ENCODE peak calls at places on chromosomes 4 and X, in seven cellular contexts. A, W, L, C, Z, I and T are unnamed samples.

GRCh38 chr4:159425749-159426376 is 323.0 kb downstream of the RAPGEF2 start:
- DNase-seq in L (no peak), C (no peak), Z (no peak), A (no peak), I (no peak), W (no peak), T (no peak)

GRCh38 chr4:150960818-150961217 is 54.3 kb downstream of the LRBA start:
- DNase-seq in I (no peak), C (peak; percentile 83), Z (peak; percentile 57), W (peak; percentile 23), A (peak; percentile 16), L (peak; percentile 41), T (no peak)

GRCh38 chrX:101206471-101206870 is 13.1 kb upstream of the DRP2 start:
- DNase-seq in L (peak; percentile 32), I (peak; percentile 13), C (peak; percentile 52), W (peak; percentile 24), A (peak; percentile 9), Z (no peak), T (no peak)

GRCh38 chr4:89800527-89801103 is 36.3 kb downstream of the SNCA start:
- DNase-seq in L (peak; percentile 62), I (no peak), C (no peak), A (peak; percentile 33), Z (no peak), W (no peak), T (peak; percentile 86)

GRCh38 chr4:76644831-76645485 is 209.9 kb downstream of the SHROOM3 start:
- DNase-seq in L (no peak), Z (no peak), C (no peak), A (no peak), I (no peak), W (no peak), T (no peak)

GRCh38 chr4:1033840-1034551 is 22.6 kb downstream of the FGFRL1 start:
- DNase-seq in A (no peak), Z (no peak), L (no peak), C (no peak), I (no peak), W (no peak), T (peak; percentile 66)

GRCh38 chrX:6226053-6226645 is 2.5 kb downstream of the NLGN4X start:
- DNase-seq in W (peak; percentile 22), Z (no peak), L (peak; percentile 15), I (no peak), A (peak; percentile 63), C (peak; percentile 73), T (no peak)

GRCh38 chr4:102631616-102632015 is 129.2 kb downstream of the MANBA start:
- DNase-seq in W (no peak), I (no peak), Z (no peak), L (no peak), C (no peak), A (no peak), T (no peak)

GRCh38 chr4:95798003-95798402 is 41.9 kb upstream of the PDHA2 start:
- DNase-seq in A (no peak), C (no peak), I (no peak), L (no peak), W (no peak), Z (no peak), T (no peak)

GRCh38 chrX:150161092-150161672 is 201.9 kb upstream of the MAMLD1 start:
- DNase-seq in C (no peak), L (no peak), W (no peak), Z (no peak), I (no peak), A (no peak), T (no peak)

GRCh38 chr4:53490965-53491622 is 100.2 kb downstream of the LNX1 start:
- DNase-seq in C (peak; percentile 79), A (peak; percentile 49), L (peak; percentile 69), W (peak; percentile 77), Z (no peak), I (peak; percentile 27), T (peak; percentile 82)

GRCh38 chr4:103306870-103307345 is 108.8 kb upstream of the CENPE start:
- DNase-seq in A (peak; percentile 5), W (peak; percentile 82), I (no peak), L (no peak), C (peak; percentile 34), Z (no peak), T (no peak)

GRCh38 chr4:142845293-142846070 is 619 bp downstream of the INPP4B start:
- DNase-seq in W (peak; percentile 28), A (peak; percentile 55), L (peak; percentile 19), I (no peak), C (peak; percentile 63), Z (no peak), T (no peak)

GRCh38 chrX:136525738-136526606 is 6.0 kb upstream of the VGLL1 start:
- DNase-seq in A (no peak), L (peak; percentile 59), Z (no peak), I (no peak), C (no peak), W (peak; percentile 59), T (peak; percentile 78)

GRCh38 chrX:154046262-154046771 is 26.6 kb upstream of the IRAK1 start:
- DNase-seq in Z (no peak), L (no peak), W (peak; percentile 67), A (peak; percentile 9), C (no peak), I (no peak), T (peak; percentile 86)

GRCh38 chr4:177441061-177441802 is 1.0 kb downstream of the AGA start:
- DNase-seq in Z (no peak), C (peak; percentile 50), I (no peak), W (peak; percentile 20), A (peak; percentile 11), L (peak; percentile 6), T (peak; percentile 26)

DNA sequence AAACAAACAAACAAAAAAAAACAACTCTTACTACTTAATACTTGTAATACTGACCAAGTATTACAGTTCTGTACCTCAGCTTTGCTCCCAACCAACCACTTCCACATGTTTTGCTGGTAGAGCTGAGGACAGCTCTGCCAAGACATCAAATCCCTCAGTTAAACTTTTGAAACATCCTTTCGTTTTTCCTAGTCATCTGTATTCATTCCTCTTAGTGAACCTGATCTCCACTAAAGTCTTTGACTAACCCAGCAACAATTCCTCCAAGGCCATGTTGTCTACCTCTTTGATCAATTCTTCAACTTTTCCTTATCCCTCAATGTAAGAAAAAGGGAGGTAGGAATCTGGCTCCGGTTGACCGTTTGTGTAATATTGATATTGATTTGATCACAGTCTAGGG is 247.5 kb downstream of the ARHGAP24 start:
- DNase-seq in A (no peak), I (no peak), C (no peak), L (no peak), Z (no peak), W (no peak), T (no peak)
- H3K4me2 ChIP-seq in A (no peak overlapping the region), I (no peak overlapping the region), C (no peak overlapping the region), L (no peak overlapping the region), Z (no peak overlapping the region), W (no peak overlapping the region), T (no peak overlapping the region)

DNA sequence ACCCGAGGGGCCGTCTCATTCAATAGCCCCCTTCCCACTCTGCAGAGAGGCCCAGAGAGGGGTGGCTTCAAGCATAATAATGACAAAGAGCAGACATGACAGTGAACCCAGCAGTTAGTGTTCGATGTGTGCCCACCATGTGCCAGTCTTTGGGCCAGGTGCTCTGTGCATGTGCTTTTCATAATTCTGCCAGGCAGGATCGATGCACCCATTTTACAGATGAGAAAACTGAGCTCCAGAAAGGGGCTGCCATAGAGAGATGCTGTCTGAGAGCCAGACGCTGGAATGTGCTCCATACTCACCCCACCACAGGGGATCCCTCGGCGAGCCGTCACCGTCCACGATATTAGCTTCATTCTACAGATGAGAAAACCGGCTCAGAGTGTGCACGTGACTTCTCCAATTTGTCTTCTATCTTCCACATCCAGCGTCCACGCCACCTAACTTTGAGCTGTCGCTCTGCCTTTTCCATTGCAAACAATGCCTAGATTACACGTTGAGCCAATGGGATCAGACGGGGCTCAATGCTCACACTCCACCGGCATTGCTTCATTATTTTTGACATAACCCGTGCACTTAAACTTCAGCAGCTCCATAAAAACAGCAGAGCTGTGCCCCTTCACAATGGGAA is 8.2 kb downstream of the ADRA2C start:
- DNase-seq in A (no peak), I (no peak), Z (no peak), C (no peak), L (no peak), W (no peak), T (no peak)
- TF ChIP-seq EZH2 in A (no peak), I (no peak), Z (no peak), C (no peak), L (no peak), W (no peak), T (no peak)

GRCh38 chrX:13996650-13997049 is 33.0 kb downstream of the GEMIN8 start:
- DNase-seq in I (no peak), C (no peak), Z (no peak), A (no peak), W (no peak), L (no peak), T (no peak)

GRCh38 chrX:13994681-13995080 is 35.0 kb downstream of the GEMIN8 start:
- DNase-seq in C (no peak), Z (no peak), A (no peak), L (peak; percentile 86), I (no peak), W (no peak), T (no peak)

GRCh38 chrX:13990126-13990525 is 39.6 kb downstream of the GEMIN8 start:
- DNase-seq in L (no peak), A (no peak), C (no peak), I (no peak), W (no peak), Z (no peak), T (no peak)

DNA sequence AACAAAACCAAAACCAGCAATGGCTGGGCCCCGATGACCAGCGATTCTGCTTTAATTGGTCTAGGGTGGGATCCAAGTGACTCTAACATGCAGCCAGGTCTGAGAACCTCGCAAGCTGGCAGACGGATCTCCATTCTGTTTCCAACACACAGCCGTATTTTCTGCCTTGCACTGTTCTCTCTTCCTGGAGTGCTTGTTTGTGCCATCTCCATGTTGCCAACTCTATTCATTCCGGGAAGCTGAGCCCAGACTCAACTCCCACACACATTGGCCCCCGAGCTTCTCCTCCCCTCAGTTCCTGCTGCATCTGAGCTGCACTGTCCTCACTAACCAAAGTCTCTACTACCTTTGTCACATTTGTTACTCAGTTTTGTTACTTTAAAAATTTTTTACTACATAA is 35.6 kb downstream of the GEMIN8 start:
- DNase-seq in L (no peak), W (no peak), Z (no peak), I (no peak), C (no peak), A (no peak), T (no peak)
- H3K4me2 ChIP-seq in L (peak overlapping the region; percentile 33), W (no peak overlapping the region), Z (no peak overlapping the region), I (no peak overlapping the region), C (no peak overlapping the region), A (no peak overlapping the region), T (no peak overlapping the region)

DNA sequence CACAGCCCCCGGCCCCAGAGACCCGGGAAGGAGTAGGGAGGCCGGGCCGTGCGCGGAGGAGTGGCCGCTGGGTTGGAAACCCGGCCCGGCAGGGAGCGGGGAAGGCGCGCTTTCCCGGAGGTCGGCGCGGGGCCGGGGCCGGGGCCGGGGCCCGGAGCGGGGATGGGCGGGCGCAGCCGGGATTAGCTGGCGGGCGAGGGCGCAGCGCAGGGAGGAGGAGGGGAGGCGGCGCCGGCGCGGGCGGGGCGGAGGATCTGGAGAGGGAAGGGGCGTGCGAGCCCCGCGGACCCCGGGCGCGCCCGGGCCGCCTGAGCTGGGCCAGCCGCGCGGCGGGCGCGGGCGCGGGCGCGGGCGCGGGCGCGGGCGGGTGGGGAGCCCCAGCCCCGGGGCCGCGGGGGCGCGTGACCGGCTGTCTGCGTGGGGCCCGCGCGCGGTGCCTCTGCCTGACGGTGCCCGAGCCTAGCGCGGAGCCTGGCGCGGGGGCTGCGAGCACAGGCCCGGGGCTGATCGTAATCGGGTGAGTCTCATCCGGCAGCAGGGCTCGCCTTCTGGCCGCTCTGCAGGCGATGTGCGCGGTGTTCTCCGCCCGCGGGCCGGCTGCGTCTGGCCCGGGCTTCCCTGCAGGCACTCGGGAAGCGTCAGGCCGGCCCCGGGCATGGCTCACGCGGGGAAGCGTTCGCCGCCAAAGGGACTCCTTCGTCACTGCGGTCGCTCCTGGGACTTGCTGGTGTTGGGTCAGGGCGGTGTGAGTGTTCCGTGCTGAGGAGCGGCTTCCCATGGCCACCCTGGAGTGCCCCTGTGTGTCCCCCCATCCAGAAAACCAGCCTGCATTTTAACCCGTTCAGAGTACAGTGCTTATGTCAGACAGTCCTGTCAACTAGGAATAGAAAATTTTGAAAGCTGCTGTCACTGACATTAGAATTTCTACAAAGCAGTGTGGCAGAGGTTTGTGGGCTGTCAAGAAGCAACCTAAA is 40.4 kb downstream of the FAM149A start:
- DNase-seq in W (peak; percentile 80), L (peak; percentile 45), C (peak; percentile 91), A (peak; percentile 95), I (no peak), Z (no peak), T (peak; percentile 62)
- TF ChIP-seq EZH2 in W (no peak), L (no peak), C (peak; percentile 38), A (no peak), I (no peak), Z (no peak), T (no peak)